ENCODE peak calls at places on chromosomes 2 and 18, in nine cellular contexts. F is T1000; Q is stomach; P is GM03348; G is AML-193; H is RPMI7951; R is hypothalamus; O is left colon; X is CD4-positive, CD25-positive, alpha-beta regulatory T cell. Y is an unnamed sample.

GRCh38 chr2:100194951-100195350 is 52.6 kb upstream of the AFF3 start:
- DNase-seq in F (no peak), Q (no peak), P (no peak), G (no peak), H (no peak), R (no peak), O (no peak), X (no peak), Y (no peak)

GRCh38 chr2:205775091-205775876 is 93.0 kb downstream of the NRP2 start:
- DNase-seq in F (no peak), Q (no peak), P (no peak), G (no peak), H (no peak), R (peak; percentile 17), O (no peak), X (no peak), Y (no peak)

GRCh38 chr2:1245193-1245592 is 168.1 kb upstream of the TPO start:
- DNase-seq in F (no peak), Q (no peak), P (no peak), G (no peak), H (no peak), R (no peak), O (no peak), X (no peak), Y (no peak)

GRCh38 chr2:94861308-94862152 is 9.7 kb upstream of the TEKT4 start:
- DNase-seq in F (no peak), Q (no peak), P (peak; percentile 3), G (no peak), H (no peak), R (no peak), O (peak; percentile 21), X (no peak), Y (no peak)

GRCh38 chr2:74548919-74549684 is 4.6 kb downstream of the LOXL3 start:
- DNase-seq in F (no peak), Q (peak; percentile 70), P (peak; percentile 91), G (peak; percentile 52), H (no peak), R (peak; percentile 5), O (peak; percentile 71), X (no peak), Y (peak; percentile 64)

GRCh38 chr2:238169708-238170251 is 11.0 kb downstream of the ERFE start:
- DNase-seq in F (peak; percentile 22), Q (no peak), P (peak; percentile 90), G (no peak), H (peak; percentile 71), R (no peak), O (no peak), X (no peak), Y (no peak)

GRCh38 chr18:1463981-1464380 is 559.3 kb downstream of the ADCYAP1 start:
- DNase-seq in F (no peak), Q (no peak), P (no peak), G (no peak), H (no peak), R (no peak), O (no peak), X (no peak), Y (no peak)

GRCh38 chr2:98039085-98039756 is 43.5 kb upstream of the TMEM131 start:
- DNase-seq in F (no peak), Q (peak; percentile 39), P (no peak), G (peak; percentile 2), H (no peak), R (no peak), O (peak; percentile 78), X (no peak), Y (peak; percentile 59)

GRCh38 chr2:237673130-237673921 is 45.9 kb downstream of the LRRFIP1 start:
- DNase-seq in F (no peak), Q (peak; percentile 68), P (peak; percentile 26), G (peak; percentile 81), H (peak; percentile 69), R (peak; percentile 63), O (peak; percentile 81), X (peak; percentile 89), Y (peak; percentile 85)

GRCh38 chr2:66324924-66325583 is 109.9 kb upstream of the MEIS1 start:
- DNase-seq in F (no peak), Q (no peak), P (no peak), G (no peak), H (no peak), R (no peak), O (no peak), X (no peak), Y (no peak)

GRCh38 chr18:59631583-59632181 is 65.5 kb downstream of the CCBE1 start:
- DNase-seq in F (no peak), Q (no peak), P (peak; percentile 50), G (peak; percentile 2), H (peak; percentile 37), R (no peak), O (no peak), X (no peak), Y (no peak)

GRCh38 chr18:79030680-79031079 is 38.5 kb upstream of the ATP9B start:
- DNase-seq in F (no peak), Q (no peak), P (no peak), G (no peak), H (no peak), R (no peak), O (no peak), X (no peak), Y (no peak)